ENCODE peak calls at places on chromosome 20, in six cellular contexts. One of them, this sample, is unnamed.

GRCh38 chr20:36491901-36492617 is 49.3 kb upstream of the MYL9 start:
- DNase-seq in lower lobe of right lung: peak
- DNase-seq in mesenchymal stem cell: no peak
- DNase-seq in uterus: no peak
- DNase-seq in brain microvascular endothelial cell: no peak
- DNase-seq in transverse colon: peak
- DNase-seq in this sample: no peak

GRCh38 chr20:15789083-15789482 is 784.2 kb downstream of the KIF16B start:
- DNase-seq in lower lobe of right lung: no peak
- DNase-seq in mesenchymal stem cell: no peak
- DNase-seq in uterus: no peak
- DNase-seq in brain microvascular endothelial cell: no peak
- DNase-seq in transverse colon: no peak
- DNase-seq in this sample: no peak

GRCh38 chr20:47493175-47493953 is 8.3 kb upstream of the NCOA3 start:
- DNase-seq in lower lobe of right lung: peak
- DNase-seq in mesenchymal stem cell: peak
- DNase-seq in uterus: peak
- DNase-seq in brain microvascular endothelial cell: peak
- DNase-seq in transverse colon: peak
- DNase-seq in this sample: peak

GRCh38 chr20:24878657-24879056 is 70.4 kb upstream of the CST7 start:
- DNase-seq in lower lobe of right lung: no peak
- DNase-seq in mesenchymal stem cell: no peak
- DNase-seq in uterus: no peak
- DNase-seq in brain microvascular endothelial cell: no peak
- DNase-seq in transverse colon: no peak
- DNase-seq in this sample: no peak

GRCh38 chr20:63000958-63001357 is 5.8 kb downstream of the BHLHE23 start:
- DNase-seq in lower lobe of right lung: no peak
- DNase-seq in mesenchymal stem cell: no peak
- DNase-seq in uterus: no peak
- DNase-seq in brain microvascular endothelial cell: no peak
- DNase-seq in transverse colon: no peak
- DNase-seq in this sample: no peak

GRCh38 chr20:34753706-34754461 is 49.7 kb downstream of the TP53INP2 start:
- DNase-seq in lower lobe of right lung: no peak
- DNase-seq in mesenchymal stem cell: peak
- DNase-seq in uterus: no peak
- DNase-seq in brain microvascular endothelial cell: no peak
- DNase-seq in transverse colon: no peak
- DNase-seq in this sample: no peak

GRCh38 chr20:5780233-5781217 is 30.3 kb downstream of the SHLD1 start:
- DNase-seq in lower lobe of right lung: no peak
- DNase-seq in mesenchymal stem cell: peak
- DNase-seq in uterus: no peak
- DNase-seq in brain microvascular endothelial cell: no peak
- DNase-seq in transverse colon: no peak
- DNase-seq in this sample: no peak

GRCh38 chr20:35551485-35551884 is 9.6 kb downstream of the ERGIC3 start:
- DNase-seq in lower lobe of right lung: no peak
- DNase-seq in mesenchymal stem cell: no peak
- DNase-seq in uterus: no peak
- DNase-seq in brain microvascular endothelial cell: no peak
- DNase-seq in transverse colon: no peak
- DNase-seq in this sample: no peak

GRCh38 chr20:25040438-25040831 is 17.5 kb downstream of the ACSS1 start:
- DNase-seq in lower lobe of right lung: peak
- DNase-seq in mesenchymal stem cell: no peak
- DNase-seq in uterus: peak
- DNase-seq in brain microvascular endothelial cell: peak
- DNase-seq in transverse colon: peak
- DNase-seq in this sample: no peak

GRCh38 chr20:2282181-2282580 is 13.6 kb upstream of the TGM3 start:
- DNase-seq in lower lobe of right lung: no peak
- DNase-seq in mesenchymal stem cell: no peak
- DNase-seq in uterus: no peak
- DNase-seq in brain microvascular endothelial cell: no peak
- DNase-seq in transverse colon: no peak
- DNase-seq in this sample: no peak

GRCh38 chr20:35174458-35175216 is 2.8 kb downstream of the PROCR start:
- DNase-seq in lower lobe of right lung: no peak
- DNase-seq in mesenchymal stem cell: no peak
- DNase-seq in uterus: peak
- DNase-seq in brain microvascular endothelial cell: no peak
- DNase-seq in transverse colon: peak
- DNase-seq in this sample: peak

GRCh38 chr20:62778601-62779416 is 17.5 kb upstream of the MRGBP start:
- DNase-seq in lower lobe of right lung: no peak
- DNase-seq in mesenchymal stem cell: no peak
- DNase-seq in uterus: no peak
- DNase-seq in brain microvascular endothelial cell: no peak
- DNase-seq in transverse colon: no peak
- DNase-seq in this sample: peak

GRCh38 chr20:719816-720215 is 44.2 kb upstream of the SCRT2 start:
- DNase-seq in lower lobe of right lung: no peak
- DNase-seq in mesenchymal stem cell: no peak
- DNase-seq in uterus: no peak
- DNase-seq in brain microvascular endothelial cell: no peak
- DNase-seq in transverse colon: no peak
- DNase-seq in this sample: no peak

GRCh38 chr20:55252525-55252924 is 752.8 kb downstream of the CBLN4 start:
- DNase-seq in lower lobe of right lung: no peak
- DNase-seq in mesenchymal stem cell: no peak
- DNase-seq in uterus: no peak
- DNase-seq in brain microvascular endothelial cell: no peak
- DNase-seq in transverse colon: no peak
- DNase-seq in this sample: no peak

DNA sequence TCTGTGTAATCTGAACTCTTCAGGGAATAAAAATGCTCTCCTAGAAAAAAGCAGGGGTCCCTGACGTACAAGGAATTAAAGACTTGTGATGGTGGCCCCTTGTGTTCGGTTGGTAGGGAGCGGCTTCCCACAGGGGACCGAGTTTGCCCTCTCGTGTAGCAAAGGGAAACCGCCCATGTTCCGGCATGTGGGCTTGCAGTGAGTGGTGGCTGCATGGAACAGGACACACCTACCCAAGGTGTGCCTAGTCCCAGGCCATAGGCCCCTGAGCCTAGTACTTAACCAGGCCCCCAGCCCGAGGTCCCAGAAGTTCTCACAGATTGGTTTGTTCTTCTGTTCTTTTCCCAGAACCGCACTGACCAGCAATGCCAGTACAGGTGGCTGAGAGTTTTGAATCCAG is 15.5 kb downstream of the MYBL2 start:
- DNase-seq in lower lobe of right lung: no peak
- DNase-seq in mesenchymal stem cell: no peak
- DNase-seq in uterus: no peak
- DNase-seq in brain microvascular endothelial cell: no peak
- DNase-seq in transverse colon: peak
- DNase-seq in this sample: no peak
- H3K4me3 ChIP-seq in lower lobe of right lung: no peak
- H3K4me3 ChIP-seq in mesenchymal stem cell: no peak
- H3K4me3 ChIP-seq in uterus: no peak
- H3K4me3 ChIP-seq in brain microvascular endothelial cell: no peak
- H3K4me3 ChIP-seq in transverse colon: no peak
- H3K4me3 ChIP-seq in this sample: no peak

GRCh38 chr20:50291428-50292323 is 101.0 kb downstream of the CEBPB start:
- DNase-seq in lower lobe of right lung: no peak
- DNase-seq in mesenchymal stem cell: no peak
- DNase-seq in uterus: no peak
- DNase-seq in brain microvascular endothelial cell: no peak
- DNase-seq in transverse colon: no peak
- DNase-seq in this sample: no peak

GRCh38 chr20:50294164-50295088 is 103.8 kb downstream of the CEBPB start:
- DNase-seq in lower lobe of right lung: no peak
- DNase-seq in mesenchymal stem cell: peak
- DNase-seq in uterus: no peak
- DNase-seq in brain microvascular endothelial cell: no peak
- DNase-seq in transverse colon: no peak
- DNase-seq in this sample: no peak

GRCh38 chr20:50293244-50294139 is 102.9 kb downstream of the CEBPB start:
- DNase-seq in lower lobe of right lung: no peak
- DNase-seq in mesenchymal stem cell: peak
- DNase-seq in uterus: no peak
- DNase-seq in brain microvascular endothelial cell: no peak
- DNase-seq in transverse colon: no peak
- DNase-seq in this sample: no peak

GRCh38 chr20:50290815-50291214 is 100.2 kb downstream of the CEBPB start:
- DNase-seq in lower lobe of right lung: no peak
- DNase-seq in mesenchymal stem cell: no peak
- DNase-seq in uterus: no peak
- DNase-seq in brain microvascular endothelial cell: no peak
- DNase-seq in transverse colon: no peak
- DNase-seq in this sample: no peak

DNA sequence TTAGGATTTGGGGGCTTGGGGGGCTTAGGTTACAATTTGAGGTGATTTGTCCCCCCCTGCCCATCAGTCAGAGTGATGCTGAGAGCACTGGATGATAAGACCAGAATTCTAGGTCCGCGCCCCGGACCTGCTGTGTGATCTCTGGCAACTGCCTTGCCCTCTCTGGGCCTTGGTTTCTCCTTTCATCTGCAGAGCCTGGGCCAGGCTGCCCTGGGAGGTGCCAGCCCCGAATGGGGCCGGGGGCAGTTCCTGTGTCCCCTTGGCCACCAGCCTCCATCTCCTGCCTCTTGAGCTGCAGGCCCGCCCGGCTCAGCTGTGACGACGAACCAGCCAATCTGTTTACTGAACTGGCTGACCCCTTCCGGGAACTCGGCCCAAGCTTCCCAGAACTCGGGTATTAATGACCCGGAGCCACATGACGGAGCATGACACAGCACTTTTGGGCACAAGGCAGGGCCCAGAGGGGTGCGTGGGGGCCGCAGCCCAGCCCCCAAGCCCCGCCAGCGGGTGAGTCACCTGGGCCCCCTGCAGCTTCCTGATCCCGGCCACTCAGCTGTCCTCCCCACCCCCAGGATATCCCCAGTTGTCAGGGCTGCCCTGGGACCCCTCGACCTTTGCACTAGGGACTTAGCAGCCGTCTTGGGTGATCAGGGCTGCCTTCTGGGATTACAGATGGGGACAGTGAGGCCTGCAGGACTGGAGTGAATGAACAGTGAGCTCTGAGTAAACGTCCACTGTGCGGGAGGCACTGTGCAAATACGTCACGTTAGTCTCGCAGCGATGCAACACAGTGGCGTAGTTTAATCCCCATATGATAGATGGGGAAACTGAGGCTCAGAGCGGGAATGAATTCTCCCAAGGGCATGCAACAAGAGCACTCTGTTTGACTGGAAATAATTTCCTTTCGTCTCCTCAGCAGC is 102.0 kb downstream of the CEBPB start:
- DNase-seq in lower lobe of right lung: peak
- DNase-seq in mesenchymal stem cell: peak
- DNase-seq in uterus: peak
- DNase-seq in brain microvascular endothelial cell: peak
- DNase-seq in transverse colon: peak
- DNase-seq in this sample: no peak
- H3K4me3 ChIP-seq in lower lobe of right lung: no peak
- H3K4me3 ChIP-seq in mesenchymal stem cell: no peak
- H3K4me3 ChIP-seq in uterus: no peak
- H3K4me3 ChIP-seq in brain microvascular endothelial cell: no peak
- H3K4me3 ChIP-seq in transverse colon: no peak
- H3K4me3 ChIP-seq in this sample: no peak

GRCh38 chr20:32386091-32386490 is 28.0 kb downstream of the ASXL1 start:
- DNase-seq in lower lobe of right lung: no peak
- DNase-seq in mesenchymal stem cell: peak
- DNase-seq in uterus: no peak
- DNase-seq in brain microvascular endothelial cell: no peak
- DNase-seq in transverse colon: no peak
- DNase-seq in this sample: no peak
- H3K4me3 ChIP-seq in lower lobe of right lung: no peak
- H3K4me3 ChIP-seq in mesenchymal stem cell: no peak
- H3K4me3 ChIP-seq in uterus: no peak
- H3K4me3 ChIP-seq in brain microvascular endothelial cell: no peak
- H3K4me3 ChIP-seq in transverse colon: no peak
- H3K4me3 ChIP-seq in this sample: no peak

DNA sequence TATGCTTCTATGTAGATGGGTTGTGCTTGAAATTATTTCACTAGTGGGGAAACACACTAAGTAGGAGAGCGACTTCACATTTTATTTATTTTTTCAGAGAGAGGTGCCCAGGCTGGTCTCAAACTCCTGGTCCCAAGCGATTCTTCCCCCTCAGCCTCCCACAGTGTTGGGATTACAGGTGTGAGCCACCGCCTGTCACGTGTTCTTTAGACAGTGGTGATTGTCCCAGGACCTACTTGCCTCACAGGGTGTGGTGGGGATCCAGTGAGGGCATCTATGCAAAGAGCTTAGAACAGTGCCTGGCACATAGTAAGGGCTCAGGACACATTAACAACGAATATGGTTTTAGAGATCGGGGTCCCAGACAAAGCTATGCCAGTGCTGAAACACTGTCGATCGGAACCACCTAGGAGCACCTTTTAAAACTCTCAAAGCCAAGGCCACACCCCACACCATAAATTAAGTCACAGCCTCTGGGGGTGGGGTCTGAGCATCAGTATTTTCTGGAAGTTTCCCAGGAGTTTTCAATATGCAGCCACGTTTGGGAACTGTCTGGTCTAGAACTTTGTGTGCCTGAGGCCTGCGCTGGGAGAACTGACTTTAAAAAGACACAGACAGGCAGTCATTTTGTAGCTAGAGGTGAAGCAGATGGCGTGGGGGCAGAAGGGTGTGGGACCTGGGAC is 4.8 kb upstream of the BCAS4 start:
- DNase-seq in lower lobe of right lung: peak
- DNase-seq in mesenchymal stem cell: no peak
- DNase-seq in uterus: no peak
- DNase-seq in brain microvascular endothelial cell: no peak
- DNase-seq in transverse colon: peak
- DNase-seq in this sample: peak
- H3K4me3 ChIP-seq in lower lobe of right lung: no peak
- H3K4me3 ChIP-seq in mesenchymal stem cell: no peak
- H3K4me3 ChIP-seq in uterus: no peak
- H3K4me3 ChIP-seq in brain microvascular endothelial cell: no peak
- H3K4me3 ChIP-seq in transverse colon: no peak
- H3K4me3 ChIP-seq in this sample: no peak

GRCh38 chr20:11281240-11281639 is 607.4 kb upstream of the JAG1 start:
- DNase-seq in lower lobe of right lung: no peak
- DNase-seq in mesenchymal stem cell: no peak
- DNase-seq in uterus: no peak
- DNase-seq in brain microvascular endothelial cell: no peak
- DNase-seq in transverse colon: no peak
- DNase-seq in this sample: no peak
- H3K4me3 ChIP-seq in lower lobe of right lung: no peak
- H3K4me3 ChIP-seq in mesenchymal stem cell: no peak
- H3K4me3 ChIP-seq in uterus: no peak
- H3K4me3 ChIP-seq in brain microvascular endothelial cell: no peak
- H3K4me3 ChIP-seq in transverse colon: no peak
- H3K4me3 ChIP-seq in this sample: no peak